ENCODE peak calls at places on chromosomes 7 and 10, in nine cellular contexts. X is AG09309, U is fibroblast of mammary gland, J is coronary artery, P is psoas muscle, L is A673, Y is left lung, R is HCT116, Z is lower lobe of right lung. N is an unnamed sample.

GRCh38 chr10:84510121-84510520 is 181.7 kb downstream of the CCSER2 start:
- DNase-seq in Y (no peak), X (no peak), J (no peak), L (no peak), P (no peak), U (peak), R (no peak), Z (no peak), N (no peak)

GRCh38 chr7:16357921-16358320 is 63.4 kb downstream of the CRPPA start:
- DNase-seq in L (no peak), X (no peak), Y (peak), U (no peak), J (no peak), Z (peak), P (no peak), R (no peak), N (peak)

GRCh38 chr10:43205681-43206390 is 61.0 kb downstream of the RASGEF1A start:
- DNase-seq in L (no peak), Z (peak), U (no peak), R (no peak), P (no peak), Y (peak), J (peak), X (no peak), N (no peak)

GRCh38 chr7:159008417-159008816 is 136.2 kb downstream of the VIPR2 start:
- DNase-seq in U (no peak), Y (no peak), Z (no peak), L (no peak), J (no peak), R (no peak), X (no peak), P (no peak), N (no peak)

GRCh38 chr7:114929570-114929969 is 7.7 kb downstream of the MDFIC start:
- DNase-seq in U (no peak), L (peak), P (no peak), J (no peak), R (no peak), Z (no peak), X (no peak), Y (no peak), N (no peak)

GRCh38 chr10:70331486-70332268 is 47.9 kb upstream of the NPFFR1 start:
- DNase-seq in R (peak), Y (no peak), U (peak), X (peak), L (peak), J (no peak), Z (no peak), P (peak), N (peak)

GRCh38 chr10:15857001-15857608 is 3.2 kb downstream of the MINDY3 start:
- DNase-seq in X (no peak), Z (no peak), R (no peak), L (no peak), Y (no peak), J (no peak), U (no peak), P (no peak), N (no peak)

GRCh38 chr10:31477584-31477983 is 158.6 kb downstream of the ZEB1 start:
- DNase-seq in U (peak), Z (no peak), Y (no peak), J (no peak), R (no peak), P (no peak), X (no peak), L (no peak), N (no peak)

GRCh38 chr10:52464725-52465124 is 150.6 kb downstream of the DKK1 start:
- DNase-seq in Z (no peak), R (no peak), X (no peak), L (no peak), P (no peak), J (no peak), Y (no peak), U (no peak), N (no peak)

GRCh38 chr10:35356725-35357092 is 20.4 kb downstream of the CCNY start:
- DNase-seq in J (no peak), U (no peak), X (no peak), P (no peak), Y (no peak), L (no peak), Z (no peak), R (no peak), N (no peak)

GRCh38 chr10:4883079-4883739 is 57.2 kb downstream of the AKR1E2 start:
- DNase-seq in R (no peak), L (no peak), X (peak), J (no peak), P (no peak), U (peak), Z (no peak), Y (no peak), N (no peak)

GRCh38 chr10:23418051-23418681 is 20.7 kb upstream of the OTUD1 start:
- DNase-seq in J (no peak), X (no peak), P (no peak), L (no peak), R (no peak), Y (no peak), Z (no peak), U (no peak), N (no peak)

GRCh38 chr10:72096115-72097000 is 8.0 kb upstream of the SPOCK2 start:
- DNase-seq in Z (no peak), U (peak), Y (no peak), J (no peak), P (no peak), L (no peak), R (no peak), X (no peak), N (peak)

GRCh38 chr10:104081998-104082397 is 3.7 kb downstream of the COL17A1 start:
- DNase-seq in P (no peak), U (no peak), X (no peak), L (no peak), Y (no peak), J (no peak), Z (no peak), R (no peak), N (no peak)

GRCh38 chr7:158542651-158543400 is 44.8 kb downstream of the PTPRN2 start:
- DNase-seq in U (no peak), X (no peak), P (no peak), R (no peak), Z (no peak), J (no peak), Y (no peak), L (no peak), N (no peak)

GRCh38 chr7:130904031-130904757 is 170.2 kb upstream of the KLF14 start:
- DNase-seq in X (peak), Z (no peak), P (no peak), L (peak), U (peak), J (no peak), R (peak), Y (no peak), N (no peak)

GRCh38 chr10:72276421-72277339 is 3.0 kb downstream of the DDIT4 start:
- DNase-seq in R (peak), P (peak), Z (no peak), U (peak), X (no peak), J (no peak), L (no peak), Y (no peak), N (peak)

GRCh38 chr10:114420811-114421485 is 16.6 kb upstream of the AFAP1L2 start:
- DNase-seq in U (no peak), J (no peak), Y (no peak), L (no peak), X (no peak), P (no peak), R (no peak), Z (no peak), N (no peak)

GRCh38 chr7:22125436-22125835 is 179.7 kb upstream of the CDCA7L start:
- DNase-seq in P (no peak), Y (no peak), X (no peak), U (no peak), L (peak), J (no peak), R (no peak), Z (no peak), N (no peak)

GRCh38 chr10:11654659-11655058 is 43.2 kb upstream of the USP6NL start:
- DNase-seq in R (no peak), P (no peak), U (no peak), Z (no peak), L (no peak), J (no peak), Y (no peak), X (no peak), N (no peak)

GRCh38 chr7:29331163-29331562 is 136.6 kb downstream of the CHN2 start:
- DNase-seq in Z (no peak), Y (no peak), U (no peak), R (no peak), P (no peak), L (no peak), X (no peak), J (no peak), N (no peak)

GRCh38 chr7:30657131-30657530 is 25.1 kb downstream of the CRHR2 start:
- DNase-seq in Z (no peak), X (no peak), Y (no peak), P (no peak), U (no peak), R (no peak), J (no peak), L (no peak), N (no peak)

GRCh38 chr10:8844141-8844540 is 789.7 kb downstream of the GATA3 start:
- DNase-seq in L (no peak), J (no peak), Y (no peak), Z (no peak), R (no peak), U (no peak), X (no peak), P (no peak), N (no peak)

GRCh38 chr7:92609921-92610518 is 19.8 kb upstream of the FAM133B start:
- DNase-seq in P (no peak), J (no peak), X (no peak), Z (no peak), U (no peak), L (peak), Y (no peak), R (no peak), N (no peak)

GRCh38 chr7:925601-926000 is 28.9 kb downstream of the ADAP1 start:
- DNase-seq in Y (peak), Z (peak), L (no peak), R (no peak), P (no peak), U (no peak), X (no peak), J (no peak), N (no peak)

GRCh38 chr7:155352076-155352752 is 54.5 kb downstream of the INSIG1 start:
- DNase-seq in J (no peak), Z (peak), Y (peak), L (no peak), U (no peak), P (no peak), R (no peak), X (no peak), N (no peak)

GRCh38 chr7:156768698-156769472 is 124.1 kb downstream of the LMBR1 start:
- DNase-seq in X (no peak), Z (no peak), Y (peak), P (no peak), J (no peak), U (no peak), L (no peak), R (no peak), N (no peak)

GRCh38 chr7:91784469-91784868 is 96.0 kb downstream of the MTERF1 start:
- DNase-seq in R (peak), J (no peak), Z (no peak), P (no peak), U (peak), Y (no peak), X (peak), L (peak), N (peak)

GRCh38 chr7:101237206-101238067 is at the start of gene CLDN15:
- DNase-seq in J (no peak), L (no peak), P (peak), Y (no peak), R (no peak), Z (no peak), U (peak), X (no peak), N (no peak)

GRCh38 chr7:95398155-95398940 is 2.2 kb upstream of the PON3 start:
- DNase-seq in J (no peak), L (no peak), P (no peak), U (no peak), X (no peak), R (no peak), Y (no peak), Z (no peak), N (no peak)

GRCh38 chr10:61283489-61284221 is 169.5 kb downstream of the TMEM26 start:
- DNase-seq in U (peak), P (no peak), X (no peak), J (no peak), Z (no peak), Y (no peak), R (no peak), L (peak), N (no peak)

GRCh38 chr7:87604264-87604663 is 3.6 kb upstream of the ABCB1 start:
- DNase-seq in R (no peak), Z (no peak), J (no peak), P (no peak), U (no peak), Y (no peak), X (no peak), L (no peak), N (no peak)

GRCh38 chr10:5776881-5777197 is 36.4 kb downstream of the GDI2 start:
- DNase-seq in R (no peak), X (peak), L (peak), Z (no peak), U (peak), Y (no peak), J (no peak), P (no peak), N (no peak)

GRCh38 chr7:82593780-82594179 is 150.2 kb upstream of the CACNA2D1 start:
- DNase-seq in P (no peak), U (peak), J (no peak), Z (no peak), X (no peak), Y (no peak), L (no peak), R (no peak), N (no peak)

DNA sequence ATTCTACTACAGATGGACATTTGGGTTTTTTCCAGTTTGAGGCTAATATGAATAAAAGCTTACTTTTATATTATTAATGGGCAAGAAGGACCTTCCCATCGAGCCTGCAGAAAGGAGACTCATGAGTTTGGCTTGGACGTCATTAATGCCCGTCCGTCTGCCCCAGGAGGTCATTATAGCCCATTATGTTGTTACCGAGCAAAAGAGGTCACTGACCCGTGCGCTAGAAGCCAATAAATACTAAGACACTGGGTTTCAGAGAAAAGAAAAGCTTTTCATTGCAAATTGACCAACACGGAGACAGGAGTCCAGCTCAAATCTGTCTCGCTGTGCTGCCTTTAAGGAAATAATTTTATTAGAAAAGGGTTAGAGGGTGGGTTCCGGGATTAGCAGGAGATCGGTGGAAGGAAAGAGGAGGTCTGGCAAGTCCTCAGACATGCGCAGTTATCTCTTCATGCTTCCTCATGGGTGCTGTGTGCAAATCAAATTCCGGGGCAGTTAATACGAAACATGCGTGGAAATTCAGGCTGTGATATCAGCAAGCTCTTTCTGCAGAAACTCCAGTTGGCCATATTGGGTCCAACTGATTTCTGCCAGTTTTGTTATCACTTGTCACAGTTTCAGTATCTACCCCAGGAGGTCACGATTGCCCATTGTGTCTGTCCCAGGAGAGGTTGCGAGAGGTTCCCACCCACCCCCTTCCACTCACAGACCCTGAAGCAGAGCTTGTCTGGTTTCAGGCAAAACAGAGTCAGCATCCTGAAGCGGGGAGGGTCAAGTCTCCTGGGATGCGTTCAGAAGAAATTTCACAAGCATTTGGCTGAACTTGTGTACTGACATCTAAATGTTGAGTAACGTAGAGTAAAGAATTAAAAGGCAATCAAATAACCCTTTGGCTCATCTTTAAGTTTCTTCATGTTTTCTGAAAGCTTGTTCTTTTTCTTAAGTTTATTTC is 1.1 kb upstream of the GALNTL5 start:
- DNase-seq in J (no peak), P (peak), Y (no peak), X (no peak), Z (no peak), L (peak), U (peak), R (no peak), N (no peak)
- H3K4me3 ChIP-seq in J (no peak), P (peak), Y (no peak), X (no peak), Z (peak), L (no peak), U (peak), R (no peak), N (no peak)

DNA sequence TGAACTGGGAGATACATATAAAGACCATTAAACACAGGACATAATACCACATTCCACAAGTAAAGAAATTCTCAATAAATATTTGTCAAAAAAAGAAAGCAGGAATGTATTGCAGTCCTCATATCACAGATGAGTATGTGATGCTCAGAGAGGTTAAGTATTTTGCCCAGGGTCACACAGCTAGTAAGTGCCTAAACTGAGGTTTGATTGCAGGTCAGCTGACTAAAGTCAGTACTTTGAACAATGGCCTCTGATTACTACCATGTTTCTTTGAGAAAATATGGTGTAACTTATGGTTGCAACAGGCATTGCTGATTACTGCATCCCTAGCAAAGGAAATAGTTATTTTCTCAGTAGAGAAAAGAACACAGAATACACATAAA is 267.1 kb downstream of the ELMO1 start:
- DNase-seq in L (no peak), X (no peak), R (no peak), J (no peak), U (no peak), Z (no peak), Y (no peak), P (no peak), N (no peak)
- H3K4me3 ChIP-seq in L (no peak), X (no peak), R (no peak), J (no peak), U (no peak), Z (no peak), Y (no peak), P (no peak), N (no peak)

DNA sequence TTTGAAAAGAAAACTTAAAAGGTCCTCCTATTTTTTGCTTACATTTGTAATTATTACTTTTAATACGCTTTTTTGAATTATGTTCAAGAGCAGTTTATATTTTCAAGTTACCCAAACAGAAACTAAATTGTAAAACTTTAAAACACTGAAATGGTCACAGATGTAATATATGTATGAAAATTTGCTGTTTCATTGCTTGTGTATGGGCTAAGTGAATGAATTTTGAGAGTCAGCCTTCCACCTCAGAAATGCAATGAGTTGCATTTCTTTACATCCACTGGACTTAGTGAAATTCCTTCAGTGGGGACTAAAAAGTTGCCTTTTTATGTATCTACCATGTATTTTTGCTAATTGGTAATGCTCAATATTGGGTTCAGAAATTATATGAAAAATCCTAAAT is 1.6 kb downstream of the VPS26A start:
- DNase-seq in L (no peak), U (no peak), J (no peak), R (no peak), P (no peak), X (no peak), Z (no peak), Y (no peak), N (no peak)
- H3K4me3 ChIP-seq in L (peak), U (peak), J (peak), R (peak), P (peak), X (peak), Z (peak), Y (peak), N (peak)

GRCh38 chr7:106736508-106737201 is 75.7 kb upstream of the CCDC71L start:
- DNase-seq in U (peak), X (peak), J (no peak), Z (no peak), P (no peak), L (peak), R (peak), Y (no peak), N (peak)
- H3K4me3 ChIP-seq in U (no peak), X (no peak), J (no peak), Z (no peak), P (no peak), L (no peak), R (no peak), Y (no peak), N (no peak)

GRCh38 chr7:4185736-4186512 is 496.2 kb upstream of the FOXK1 start:
- DNase-seq in J (no peak), U (no peak), Z (no peak), Y (no peak), L (no peak), R (no peak), P (no peak), X (no peak), N (no peak)
- H3K4me3 ChIP-seq in J (no peak), U (no peak), Z (no peak), Y (no peak), L (no peak), R (no peak), P (no peak), X (no peak), N (no peak)

DNA sequence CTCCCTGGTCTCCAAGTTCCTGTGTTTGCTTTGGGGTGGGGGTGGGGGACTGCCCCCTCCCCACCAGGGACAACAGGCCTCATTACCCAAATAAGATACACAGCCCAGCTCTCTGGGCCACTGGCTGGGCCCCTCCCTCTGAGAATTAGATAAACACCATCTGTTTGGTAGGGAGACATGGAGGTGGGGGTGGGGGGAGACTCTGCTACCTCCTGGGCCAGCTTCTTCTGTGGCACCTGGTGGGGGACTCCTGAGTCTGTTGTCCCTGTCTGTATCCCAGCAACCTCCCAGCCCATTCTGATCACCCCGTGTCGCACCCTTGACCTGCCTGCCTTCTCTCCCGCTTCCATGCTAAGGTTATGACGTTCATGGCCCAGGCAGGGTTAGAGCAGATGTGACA is 5.8 kb downstream of the MLXIPL start:
- DNase-seq in P (no peak), X (no peak), Z (no peak), L (no peak), U (no peak), J (no peak), R (no peak), Y (no peak), N (no peak)
- H3K4me3 ChIP-seq in P (no peak), X (no peak), Z (no peak), L (no peak), U (no peak), J (no peak), R (no peak), Y (no peak), N (no peak)

GRCh38 chr10:117535045-117535751 is 7.3 kb upstream of the EMX2 start:
- DNase-seq in L (no peak), R (no peak), X (no peak), Z (no peak), Y (no peak), U (no peak), P (no peak), J (no peak), N (no peak)
- H3K4me3 ChIP-seq in L (no peak), R (no peak), X (peak), Z (peak), Y (no peak), U (peak), P (peak), J (peak), N (no peak)

GRCh38 chr7:28070311-28071055 is 110.1 kb downstream of the JAZF1 start:
- DNase-seq in J (no peak), L (no peak), P (peak), R (no peak), Y (no peak), X (no peak), U (no peak), Z (no peak), N (no peak)
- H3K4me3 ChIP-seq in J (no peak), L (no peak), P (no peak), R (no peak), Y (no peak), X (no peak), U (no peak), Z (no peak), N (no peak)